ENCODE peak calls at places on chromosomes 1 and 21, in six cellular contexts. E is T47D; S is progenitor cell of endocrine pancreas; N is CD4-positive, alpha-beta T cell; H is cortex of kidney; G is anterior cingulate cortex. I is an unnamed sample.

GRCh38 chr1:23657659-23658275 is 33.8 kb upstream of the RPL11 start:
- DNase-seq in E (peak), S (peak), N (no peak), H (no peak), G (no peak), I (peak)

GRCh38 chr1:26889580-26890466 is at the start of gene GPN2:
- DNase-seq in E (peak), S (peak), N (peak), H (no peak), G (peak), I (peak)

GRCh38 chr1:204925701-204926100 is 55.0 kb downstream of the NFASC start:
- DNase-seq in E (no peak), S (no peak), N (no peak), H (no peak), G (no peak), I (no peak)

GRCh38 chr1:201785291-201785690 is 43.7 kb upstream of the IPO9 start:
- DNase-seq in E (no peak), S (no peak), N (no peak), H (no peak), G (no peak), I (no peak)

GRCh38 chr1:196078691-196079090 is 529.5 kb downstream of the KCNT2 start:
- DNase-seq in E (no peak), S (no peak), N (no peak), H (no peak), G (no peak), I (no peak)

GRCh38 chr1:81838600-81839218 is 38.0 kb downstream of the ADGRL2 start:
- DNase-seq in E (no peak), S (no peak), N (no peak), H (no peak), G (no peak), I (no peak)

GRCh38 chr1:91349524-91349923 is 55.1 kb downstream of the HFM1 start:
- DNase-seq in E (no peak), S (no peak), N (no peak), H (no peak), G (no peak), I (no peak)

GRCh38 chr1:6612641-6613360 is 730 bp upstream of the PHF13 start:
- DNase-seq in E (peak), S (peak), N (no peak), H (no peak), G (no peak), I (peak)

GRCh38 chr21:15486460-15487241 is 243.1 kb upstream of the USP25 start:
- DNase-seq in E (no peak), S (no peak), N (no peak), H (no peak), G (no peak), I (no peak)

GRCh38 chr1:93349231-93350135 is 3.8 kb downstream of the DR1 start:
- DNase-seq in E (no peak), S (no peak), N (no peak), H (no peak), G (no peak), I (no peak)

GRCh38 chr21:46392921-46393320 is 65.8 kb upstream of the DIP2A start:
- DNase-seq in E (no peak), S (no peak), N (no peak), H (no peak), G (no peak), I (no peak)

GRCh38 chr1:10686404-10687040 is 109.9 kb downstream of the CASZ1 start:
- DNase-seq in E (no peak), S (no peak), N (no peak), H (no peak), G (no peak), I (no peak)

GRCh38 chr1:97006044-97006676 is 284.6 kb downstream of the PTBP2 start:
- DNase-seq in E (no peak), S (no peak), N (no peak), H (no peak), G (peak), I (no peak)